ENCODE peak calls at places on chromosomes 3 and 15, in eight cellular contexts. L is heart left ventricle; H is psoas muscle; S is hepatocyte; Q is right cardiac atrium; M is CD8-positive, alpha-beta T cell; V is AG04450; O is endothelial cell of umbilical vein. J is an unnamed sample. For H3K27me3, the result is how much of the 10 kb centered on the place peaks cover.

GRCh38 chr15:71226536-71227455 is 111.5 kb downstream of the THSD4 start:
- DNase-seq in L (no peak), H (no peak), S (no peak), Q (no peak), M (no peak), V (no peak), O (no peak), J (no peak)

GRCh38 chr3:27165348-27165747 is 203.8 kb downstream of the NEK10 start:
- DNase-seq in L (no peak), H (no peak), S (peak), Q (no peak), M (no peak), V (peak), O (no peak), J (peak)

GRCh38 chr3:190862209-190863118 is at the start of gene GMNC:
- DNase-seq in L (peak), H (peak), S (peak), Q (peak), M (no peak), V (no peak), O (peak), J (peak)

GRCh38 chr3:145776782-145777408 is 384.1 kb downstream of the PLOD2 start:
- DNase-seq in L (no peak), H (no peak), S (peak), Q (no peak), M (no peak), V (peak), O (peak), J (peak)

GRCh38 chr3:37993811-37994638 is 3.4 kb downstream of the VILL start:
- DNase-seq in L (peak), H (peak), S (peak), Q (peak), M (no peak), V (no peak), O (peak), J (peak)

GRCh38 chr3:123847209-123847608 is 36.9 kb downstream of the MYLK start:
- DNase-seq in L (no peak), H (no peak), S (no peak), Q (no peak), M (no peak), V (no peak), O (no peak), J (no peak)

GRCh38 chr3:197746801-197747237 is 2.9 kb upstream of the FYTTD1 start:
- DNase-seq in L (no peak), H (no peak), S (no peak), Q (no peak), M (no peak), V (no peak), O (no peak), J (no peak)

GRCh38 chr3:5277612-5278236 is 90.2 kb downstream of the EDEM1 start:
- DNase-seq in L (no peak), H (no peak), S (no peak), Q (no peak), M (no peak), V (no peak), O (no peak), J (no peak)

GRCh38 chr3:14317057-14317553 is 85.3 kb upstream of the SLC6A6 start:
- DNase-seq in L (peak), H (no peak), S (no peak), Q (no peak), M (no peak), V (no peak), O (no peak), J (no peak)

GRCh38 chr15:90950676-90951075 is 4.0 kb upstream of the RCCD1 start:
- DNase-seq in L (no peak), H (no peak), S (no peak), Q (no peak), M (no peak), V (no peak), O (no peak), J (no peak)

GRCh38 chr3:72535789-72536188 is 312.5 kb downstream of the SHQ1 start:
- DNase-seq in L (peak), H (no peak), S (no peak), Q (no peak), M (no peak), V (no peak), O (no peak), J (no peak)

GRCh38 chr15:77500986-77501385 is 80.3 kb downstream of the HMG20A start:
- DNase-seq in L (no peak), H (no peak), S (no peak), Q (no peak), M (no peak), V (no peak), O (no peak), J (no peak)

GRCh38 chr3:170766253-170766652 is 103.7 kb downstream of the RPL22L1 start:
- DNase-seq in L (no peak), H (no peak), S (no peak), Q (no peak), M (no peak), V (no peak), O (no peak), J (no peak)

GRCh38 chr3:162217603-162218002 is 721.0 kb downstream of the OTOL1 start:
- DNase-seq in L (no peak), H (no peak), S (peak), Q (no peak), M (no peak), V (peak), O (no peak), J (no peak)

GRCh38 chr15:85620321-85621044 is 174.2 kb downstream of the KLHL25 start:
- DNase-seq in L (no peak), H (no peak), S (no peak), Q (no peak), M (no peak), V (no peak), O (peak), J (no peak)

GRCh38 chr15:97963779-97964178 is 3.3 kb downstream of the ARRDC4 start:
- DNase-seq in L (no peak), H (no peak), S (no peak), Q (no peak), M (no peak), V (no peak), O (no peak), J (no peak)

GRCh38 chr15:97962263-97962662 is 1.8 kb downstream of the ARRDC4 start:
- DNase-seq in L (no peak), H (no peak), S (no peak), Q (no peak), M (no peak), V (no peak), O (no peak), J (no peak)

GRCh38 chr15:97960364-97961066 is at the start of gene ARRDC4:
- DNase-seq in L (peak), H (peak), S (peak), Q (peak), M (peak), V (peak), O (peak), J (peak)

GRCh38 chr15:97961067-97961954 is 808 bp downstream of the ARRDC4 start:
- DNase-seq in L (peak), H (peak), S (peak), Q (peak), M (no peak), V (no peak), O (no peak), J (no peak)

DNA sequence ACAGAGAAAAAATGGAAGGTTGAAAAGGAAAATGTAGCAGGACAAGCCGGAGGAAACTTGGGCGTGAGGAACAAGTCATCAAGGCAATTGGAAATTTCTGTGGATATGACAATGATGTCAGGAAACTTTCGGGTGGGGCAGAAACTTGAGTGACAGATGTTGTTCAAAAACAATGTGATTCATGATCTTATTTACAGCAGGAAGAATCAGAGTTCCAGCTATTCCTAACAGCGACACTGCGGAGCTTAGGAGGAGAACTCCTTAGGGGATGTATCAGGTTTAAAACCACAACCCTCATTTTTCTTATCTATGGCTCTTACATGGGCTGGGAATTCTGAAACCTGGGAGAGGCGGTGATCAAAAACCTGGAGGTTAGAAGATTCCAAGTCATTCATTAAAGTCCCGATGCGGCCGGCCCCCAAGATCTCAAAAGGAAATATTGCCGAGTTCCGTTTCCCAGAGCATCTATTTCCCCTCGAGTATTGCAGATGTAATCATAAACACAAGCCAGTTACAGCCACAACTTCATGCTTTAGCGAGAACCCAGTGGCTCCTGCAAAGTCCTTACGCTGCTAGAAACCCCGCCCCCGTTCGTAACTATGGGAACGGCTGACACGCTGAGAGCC is 652 bp upstream of the ARRDC4 start:
- DNase-seq in L (no peak), H (no peak), S (peak), Q (no peak), M (no peak), V (no peak), O (peak), J (no peak)
- H3K27me3 ChIP-seq in L (under half), H (under half), S (under half), Q (under half), M (under half), V (under half), O (under half), J (under half)

DNA sequence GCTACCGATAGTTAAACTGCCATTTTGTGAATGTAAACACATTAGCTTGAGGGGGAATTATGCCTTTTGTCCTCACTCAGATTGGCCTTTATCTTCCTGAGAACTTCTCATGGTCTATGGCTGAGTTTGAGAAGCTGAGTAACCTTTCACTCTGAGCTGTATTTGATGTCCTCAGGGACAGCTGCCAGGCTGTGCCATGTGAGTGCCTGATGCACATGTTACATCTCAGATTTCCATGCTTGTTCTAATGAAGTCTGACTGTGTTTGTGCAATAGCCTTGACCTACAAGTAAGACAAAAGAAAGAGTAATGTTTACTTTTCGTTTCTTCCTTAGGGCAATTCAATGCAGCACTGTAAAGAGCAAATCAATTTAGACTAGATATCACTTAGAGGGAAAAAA is 44.1 kb upstream of the ARL6 start:
- DNase-seq in L (no peak), H (peak), S (no peak), Q (no peak), M (no peak), V (no peak), O (no peak), J (no peak)
- H3K4me3 ChIP-seq in L (no peak), H (no peak), S (no peak), Q (no peak), M (no peak), V (no peak), O (no peak), J (no peak)

GRCh38 chr15:88300018-88300549 is 43.5 kb upstream of the NTRK3 start:
- DNase-seq in L (no peak), H (no peak), S (no peak), Q (no peak), M (no peak), V (no peak), O (no peak), J (no peak)

GRCh38 chr15:88301311-88301710 is 44.8 kb upstream of the NTRK3 start:
- DNase-seq in L (no peak), H (no peak), S (no peak), Q (no peak), M (no peak), V (no peak), O (no peak), J (no peak)

GRCh38 chr15:88300861-88301260 is 44.3 kb upstream of the NTRK3 start:
- DNase-seq in L (no peak), H (no peak), S (no peak), Q (no peak), M (no peak), V (no peak), O (no peak), J (no peak)

GRCh38 chr15:88302373-88302772 is 45.8 kb upstream of the NTRK3 start:
- DNase-seq in L (no peak), H (no peak), S (no peak), Q (no peak), M (no peak), V (no peak), O (no peak), J (no peak)

GRCh38 chr15:88299502-88299901 is 43.0 kb upstream of the NTRK3 start:
- DNase-seq in L (no peak), H (no peak), S (no peak), Q (no peak), M (no peak), V (no peak), O (no peak), J (no peak)
- H3K27me3 ChIP-seq in L (under half), H (under half), S (under half), Q (under half), M (under half), V (under half), O (under half), J (under half)

GRCh38 chr15:57957113-57957512 is 108.4 kb downstream of the ALDH1A2 start:
- DNase-seq in L (no peak), H (no peak), S (no peak), Q (no peak), M (no peak), V (no peak), O (no peak), J (no peak)
- H3K4me3 ChIP-seq in L (no peak), H (no peak), S (no peak), Q (no peak), M (no peak), V (no peak), O (no peak), J (no peak)

DNA sequence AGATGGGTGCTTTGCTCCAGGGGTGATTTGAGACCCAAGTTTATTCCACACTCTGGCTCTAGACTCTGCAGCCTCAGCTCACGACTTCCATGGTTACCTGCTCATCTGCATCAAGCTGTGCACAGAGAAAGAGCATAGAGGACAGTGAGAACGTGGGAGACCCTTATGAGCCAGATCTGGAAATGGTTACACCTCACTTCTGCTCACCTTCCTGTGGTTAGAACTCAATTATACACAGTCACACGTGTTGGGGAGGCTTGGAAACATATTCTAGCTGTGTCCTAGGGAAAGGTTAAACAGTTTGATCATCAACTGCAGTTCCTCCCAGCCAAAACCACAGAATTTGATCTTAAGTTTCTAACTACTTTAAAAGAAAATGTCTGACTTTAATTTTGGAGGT is 1.8 kb downstream of the FETUB start:
- DNase-seq in L (no peak), H (no peak), S (no peak), Q (no peak), M (no peak), V (no peak), O (no peak), J (no peak)
- H3K27me3 ChIP-seq in L (under half), H (under half), S (under half), Q (under half), M (under half), V (under half), O (under half), J (under half)

GRCh38 chr15:75648156-75649000 is 666 bp downstream of the SNX33 start:
- DNase-seq in L (peak), H (peak), S (peak), Q (peak), M (no peak), V (no peak), O (no peak), J (no peak)

GRCh38 chr15:75649045-75649761 is 1.5 kb downstream of the SNX33 start:
- DNase-seq in L (no peak), H (no peak), S (no peak), Q (no peak), M (no peak), V (no peak), O (no peak), J (no peak)

GRCh38 chr15:75651810-75652543 is 4.3 kb downstream of the SNX33 start:
- DNase-seq in L (no peak), H (peak), S (no peak), Q (no peak), M (no peak), V (no peak), O (no peak), J (no peak)

GRCh38 chr15:75650908-75651809 is 3.4 kb downstream of the SNX33 start:
- DNase-seq in L (peak), H (peak), S (peak), Q (peak), M (no peak), V (no peak), O (peak), J (no peak)

GRCh38 chr15:75649848-75650247 is 2.1 kb downstream of the SNX33 start:
- DNase-seq in L (no peak), H (no peak), S (no peak), Q (no peak), M (no peak), V (no peak), O (no peak), J (no peak)
- H3K4me3 ChIP-seq in L (peak), H (peak), S (no peak), Q (peak), M (no peak), V (peak), O (no peak), J (no peak)

DNA sequence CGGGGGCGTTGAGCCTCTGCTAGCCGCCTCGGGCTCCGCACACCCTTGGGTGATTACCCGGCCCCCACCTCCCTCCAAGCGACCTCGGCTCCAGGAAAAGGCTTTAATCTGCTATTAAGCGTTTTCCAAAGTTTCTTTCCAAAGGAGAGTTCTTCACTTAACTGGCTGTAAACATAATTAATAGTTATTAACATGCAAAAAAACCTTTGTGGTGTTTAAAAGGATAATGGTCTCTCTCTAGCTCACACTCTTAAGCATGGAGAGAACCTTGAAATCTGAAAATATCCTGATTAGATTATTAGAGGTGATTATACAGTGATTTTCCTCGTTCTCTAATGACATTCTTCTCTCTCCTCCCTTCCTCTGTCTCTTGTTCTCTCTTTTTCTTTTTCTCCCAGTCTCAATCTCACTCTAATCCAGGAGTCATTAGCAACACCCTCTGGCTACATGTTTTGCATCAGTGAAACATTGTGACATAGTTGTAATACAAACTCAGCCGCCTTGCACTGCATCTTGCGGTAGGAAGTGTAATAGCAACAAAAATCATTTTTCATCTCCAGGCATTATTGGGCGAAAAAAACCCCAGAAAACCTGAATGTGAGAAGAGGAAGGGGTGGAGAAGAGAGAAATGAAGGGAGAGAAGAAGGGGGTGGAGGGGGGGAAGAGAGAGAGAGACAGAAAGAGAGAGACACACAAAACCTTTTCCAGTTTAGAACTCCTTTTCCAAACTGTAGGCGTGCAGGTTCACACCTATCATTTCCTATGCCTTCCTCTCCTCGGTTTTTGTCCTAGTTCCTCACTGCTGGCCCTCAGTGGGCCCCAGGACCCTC is 24.4 kb downstream of the NR2F2 start:
- DNase-seq in L (no peak), H (no peak), S (peak), Q (no peak), M (no peak), V (no peak), O (peak), J (no peak)
- H3K27me3 ChIP-seq in L (under half), H (under half), S (half or more), Q (under half), M (under half), V (under half), O (under half), J (under half)